ENCODE peak calls at places on chromosomes 5 and 9, in eight cellular contexts. H is foreskin fibroblast, J is left ventricle myocardium inferior, W is right lobe of liver, D is Panc1, C is tibial nerve, A is MCF 10A, E is upper lobe of right lung. U is an unnamed sample.

GRCh38 chr5:44385236-44385940 is 3.8 kb downstream of the FGF10 start:
- DNase-seq in W (no peak), J (no peak), H (no peak), D (no peak), E (no peak), A (peak), C (no peak), U (no peak)

GRCh38 chr9:26034776-26035175 is 356.5 kb upstream of the TUSC1 start:
- DNase-seq in J (no peak), H (no peak), C (no peak), D (no peak), E (no peak), W (no peak), A (no peak), U (peak)

GRCh38 chr9:107020040-107020530 is 157.1 kb downstream of the ZNF462 start:
- DNase-seq in E (no peak), C (no peak), J (no peak), W (no peak), D (no peak), A (peak), H (peak), U (peak)

GRCh38 chr5:138461343-138462125 is 3.7 kb upstream of the EGR1 start:
- DNase-seq in C (no peak), D (no peak), E (peak), A (peak), H (peak), J (no peak), W (no peak), U (peak)

GRCh38 chr9:136690104-136690840 is 3.0 kb upstream of the AGPAT2 start:
- DNase-seq in D (no peak), A (no peak), H (no peak), E (peak), J (peak), W (peak), C (no peak), U (no peak)

GRCh38 chr5:102622244-102622643 is 123.4 kb upstream of the SLCO6A1 start:
- DNase-seq in E (no peak), C (no peak), A (no peak), D (no peak), J (no peak), H (no peak), W (no peak), U (no peak)

GRCh38 chr9:117392992-117393391 is 21.9 kb downstream of the ASTN2 start:
- DNase-seq in H (no peak), W (no peak), J (no peak), C (no peak), E (no peak), A (no peak), D (no peak), U (no peak)

GRCh38 chr9:21334969-21335632 is at the start of gene KLHL9:
- DNase-seq in A (peak), H (peak), J (peak), E (peak), W (peak), C (peak), D (no peak), U (peak)

GRCh38 chr9:137304383-137305059 is 2.5 kb upstream of the NRARP start:
- DNase-seq in W (no peak), J (peak), H (no peak), C (no peak), D (no peak), E (peak), A (no peak), U (no peak)

GRCh38 chr5:1249366-1250280 is 24.4 kb downstream of the SLC6A18 start:
- DNase-seq in E (no peak), J (no peak), H (no peak), D (no peak), A (no peak), C (no peak), W (no peak), U (no peak)

GRCh38 chr9:127794001-127794791 is 8.4 kb downstream of the CDK9 start:
- DNase-seq in D (no peak), C (no peak), J (no peak), W (peak), A (no peak), H (no peak), E (peak), U (no peak)

GRCh38 chr5:43068037-43068436 is 27.9 kb upstream of the ANXA2R start:
- DNase-seq in A (no peak), D (no peak), J (no peak), C (no peak), W (no peak), H (no peak), E (no peak), U (no peak)

GRCh38 chr9:3385871-3386270 is 139.9 kb downstream of the RFX3 start:
- DNase-seq in E (no peak), J (no peak), C (no peak), D (no peak), W (no peak), A (no peak), H (no peak), U (no peak)

GRCh38 chr9:88737876-88738275 is 202.9 kb downstream of the NXNL2 start:
- DNase-seq in J (no peak), D (no peak), C (no peak), H (no peak), W (no peak), A (no peak), E (no peak), U (peak)

GRCh38 chr5:112684121-112684520 is 53.6 kb upstream of the APC start:
- DNase-seq in C (no peak), W (no peak), E (no peak), J (no peak), H (no peak), D (no peak), A (no peak), U (no peak)

GRCh38 chr5:123454236-123454911 is 31.2 kb upstream of the CEP120 start:
- DNase-seq in D (no peak), J (no peak), W (no peak), E (no peak), C (no peak), H (no peak), A (peak), U (peak)

GRCh38 chr9:135792268-135793128 is 90.5 kb downstream of the KCNT1 start:
- DNase-seq in W (no peak), D (no peak), E (no peak), J (no peak), A (no peak), C (no peak), H (no peak), U (no peak)

GRCh38 chr9:124598048-124598447 is 90.8 kb upstream of the NR5A1 start:
- DNase-seq in A (no peak), D (no peak), J (no peak), W (no peak), C (no peak), H (no peak), E (no peak), U (no peak)

GRCh38 chr5:76175821-76176403 is 92.7 kb downstream of the SV2C start:
- DNase-seq in E (no peak), J (no peak), W (no peak), H (no peak), D (no peak), A (no peak), C (no peak), U (no peak)

GRCh38 chr5:160520609-160521391 is 99.1 kb downstream of the PTTG1 start:
- DNase-seq in C (no peak), H (no peak), W (no peak), A (no peak), D (no peak), E (no peak), J (no peak), U (no peak)

GRCh38 chr5:33371660-33372059 is 69.1 kb upstream of the TARS1 start:
- DNase-seq in C (no peak), E (no peak), J (no peak), A (peak), H (peak), W (no peak), D (no peak), U (peak)

GRCh38 chr9:34493972-34494535 is 28.7 kb downstream of the ENHO start:
- DNase-seq in H (peak), D (no peak), E (no peak), A (peak), C (no peak), J (peak), W (no peak), U (peak)

GRCh38 chr9:4984171-4984570 is 901 bp upstream of the JAK2 start:
- DNase-seq in D (no peak), C (no peak), A (no peak), W (no peak), J (no peak), E (no peak), H (peak), U (no peak)

GRCh38 chr5:73222173-73222572 is 49.2 kb downstream of the TMEM174 start:
- DNase-seq in A (no peak), C (no peak), H (no peak), J (no peak), E (no peak), D (no peak), W (no peak), U (no peak)

GRCh38 chr9:136682710-136683109 is 4.5 kb downstream of the AGPAT2 start:
- DNase-seq in W (no peak), J (no peak), D (no peak), E (no peak), C (no peak), A (no peak), H (no peak), U (no peak)

GRCh38 chr9:106954974-106955850 is 92.2 kb downstream of the ZNF462 start:
- DNase-seq in D (no peak), H (no peak), J (no peak), W (no peak), E (no peak), C (no peak), A (no peak), U (no peak)

GRCh38 chr9:93637886-93638285 is 61.5 kb downstream of the PHF2 start:
- DNase-seq in C (no peak), A (no peak), W (no peak), D (no peak), J (no peak), E (no peak), H (no peak), U (no peak)
- TF ChIP-seq CTCF in C (no peak), A (no peak), W (no peak), D (no peak), J (no peak), E (no peak), H (no peak), U (no peak)

DNA sequence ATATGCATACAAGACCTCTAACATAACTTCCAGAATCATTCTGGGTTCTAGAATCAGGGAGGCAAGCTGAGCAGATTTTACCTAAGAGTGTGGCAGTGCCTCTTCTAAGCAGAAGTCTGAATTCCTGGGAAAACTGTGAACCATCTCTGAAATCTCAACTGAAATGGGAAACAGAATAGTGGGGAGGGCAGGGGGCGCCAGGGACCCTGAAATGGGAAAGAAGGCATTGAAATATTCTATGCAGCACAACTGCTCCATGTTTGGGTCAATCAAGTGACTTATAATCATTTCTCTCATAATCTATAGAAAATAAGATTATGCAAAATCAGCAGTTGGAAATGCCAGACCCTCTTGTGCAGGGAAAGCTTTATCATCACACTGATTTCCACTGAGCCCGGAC is 156.1 kb downstream of the EBF1 start:
- DNase-seq in J (no peak), C (no peak), E (no peak), D (no peak), H (no peak), A (no peak), W (no peak), U (no peak)
- TF ChIP-seq CTCF in J (no peak), C (no peak), E (no peak), D (no peak), H (no peak), A (no peak), W (no peak), U (no peak)

DNA sequence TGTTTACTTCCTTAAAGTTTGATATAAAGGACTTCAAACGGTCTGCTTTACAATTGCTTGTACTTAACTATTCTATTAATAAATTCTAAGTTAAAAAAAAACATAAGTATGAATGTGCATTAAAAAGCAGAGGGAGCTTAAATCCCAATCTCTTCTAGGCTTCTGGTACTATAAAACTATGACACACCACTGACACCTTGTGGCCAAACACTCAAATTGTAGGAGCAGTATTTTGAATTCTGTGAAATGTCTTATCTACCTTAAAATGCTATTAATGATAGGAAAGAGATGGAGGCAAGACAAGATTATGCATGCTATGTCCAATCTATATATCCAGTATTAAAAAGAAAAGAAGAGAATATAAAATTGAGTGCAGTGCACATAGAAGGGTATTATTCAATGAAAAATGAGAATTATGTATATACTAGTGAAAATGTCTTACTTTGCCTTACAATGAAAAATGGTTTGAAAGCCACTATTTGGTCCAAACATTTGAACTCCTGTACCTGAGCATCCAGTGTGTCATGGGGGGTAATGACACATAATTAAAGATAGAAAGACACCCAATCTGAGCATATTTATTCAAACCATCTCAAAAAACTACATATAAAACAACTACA is 87.6 kb downstream of the ERP44 start:
- DNase-seq in C (no peak), W (no peak), D (no peak), H (peak), J (no peak), E (no peak), A (peak), U (peak)
- TF ChIP-seq CTCF in C (no peak), W (peak), D (peak), H (peak), J (peak), E (peak), A (peak), U (peak)

DNA sequence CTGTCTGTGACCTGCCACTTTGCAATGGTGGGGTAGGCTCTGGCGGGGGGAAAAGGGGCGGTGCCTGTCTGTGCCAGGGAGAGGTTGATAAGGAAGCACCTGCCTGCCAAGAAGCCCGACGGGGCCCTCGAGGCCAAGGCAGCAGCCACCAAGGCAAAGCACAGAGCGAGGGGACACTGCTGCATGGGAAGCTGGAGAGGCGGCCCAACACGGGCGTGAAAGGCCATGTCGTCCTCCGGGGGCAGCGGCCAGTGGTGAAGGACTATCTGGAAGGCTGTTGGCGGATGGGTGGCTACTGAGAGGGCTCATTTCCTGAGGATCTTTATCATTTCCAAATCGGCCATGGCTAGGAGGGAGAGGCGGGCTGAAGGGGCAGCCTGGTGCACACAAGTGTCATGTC is 66.4 kb downstream of the OTULIN start:
- DNase-seq in W (no peak), J (no peak), C (no peak), A (no peak), E (no peak), H (no peak), D (no peak), U (no peak)
- TF ChIP-seq CTCF in W (no peak), J (no peak), C (no peak), A (no peak), E (no peak), H (no peak), D (no peak), U (no peak)

DNA sequence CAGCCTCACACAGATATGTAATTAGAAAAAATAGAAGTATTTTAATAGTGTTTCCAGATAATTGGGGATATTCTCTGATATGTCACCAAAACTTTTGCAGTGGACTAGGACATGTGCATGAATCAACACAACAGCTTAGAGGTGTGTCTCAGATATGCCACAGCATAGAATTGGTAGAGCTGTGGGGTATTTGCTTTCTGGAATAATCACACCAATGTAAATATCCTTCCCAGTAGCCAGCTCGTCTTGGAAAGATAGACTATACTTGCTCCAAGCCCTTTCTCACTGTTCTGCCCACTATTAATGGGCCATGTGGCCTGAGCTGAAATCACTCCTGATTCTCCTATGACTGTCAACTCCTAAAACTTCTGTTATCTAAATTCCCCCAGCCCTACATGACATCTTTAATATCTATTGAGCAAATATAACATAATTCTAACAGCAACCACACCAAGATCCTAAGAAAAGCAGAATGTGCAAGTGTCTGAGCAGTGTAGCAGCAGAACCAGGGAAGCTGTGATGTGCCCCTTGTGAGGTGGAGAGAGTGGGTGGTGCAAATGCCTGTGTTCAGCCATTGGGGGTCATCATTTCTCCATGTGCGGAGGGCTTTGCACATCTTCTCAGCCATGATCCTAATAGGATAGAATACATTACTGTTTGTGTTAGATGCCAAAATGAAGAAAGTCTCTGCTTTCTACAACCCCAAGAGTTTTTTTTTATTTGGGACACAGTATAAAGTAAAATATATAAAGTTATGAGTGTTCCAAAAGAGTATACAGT is 65.0 kb downstream of the MELK start:
- DNase-seq in H (no peak), A (no peak), E (no peak), W (no peak), D (no peak), J (no peak), C (no peak), U (peak)
- TF ChIP-seq CTCF in H (no peak), A (no peak), E (no peak), W (no peak), D (no peak), J (no peak), C (no peak), U (no peak)

GRCh38 chr5:140802781-140803271 is 2.0 kb downstream of the PCDHA3 start:
- DNase-seq in J (no peak), A (no peak), E (no peak), W (peak), H (no peak), D (no peak), C (no peak), U (no peak)

GRCh38 chr5:140796718-140797095 is 2.1 kb downstream of the PCDHA2 start:
- DNase-seq in C (no peak), A (no peak), D (no peak), E (no peak), J (no peak), W (no peak), H (no peak), U (no peak)

GRCh38 chr5:140806834-140807775 is at the start of gene PCDHA4:
- DNase-seq in H (no peak), D (no peak), C (no peak), W (no peak), J (no peak), A (peak), E (peak), U (peak)

GRCh38 chr5:140800816-140801493 is at the start of gene PCDHA3:
- DNase-seq in H (no peak), W (no peak), D (no peak), J (no peak), C (no peak), A (no peak), E (no peak), U (peak)

DNA sequence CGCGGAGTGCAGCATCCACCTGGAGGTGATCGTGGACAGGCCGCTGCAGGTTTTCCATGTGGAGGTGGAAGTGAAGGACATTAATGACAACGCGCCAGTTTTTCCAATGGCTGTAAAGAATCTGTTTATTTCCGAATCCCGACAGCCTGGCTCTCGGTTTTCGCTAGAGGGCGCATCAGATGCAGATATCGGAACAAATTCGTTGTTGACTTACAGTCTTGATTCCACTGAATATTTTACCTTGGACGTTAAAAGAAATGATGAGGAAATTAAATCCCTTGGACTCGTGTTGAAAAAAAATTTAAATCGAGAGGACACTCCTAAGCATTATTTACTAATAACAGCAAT is 611 bp downstream of the PCDHA3 start:
- DNase-seq in H (no peak), E (no peak), J (no peak), W (no peak), A (no peak), C (no peak), D (no peak), U (no peak)
- TF ChIP-seq CTCF in H (no peak), E (peak), J (peak), W (no peak), A (no peak), C (peak), D (no peak), U (no peak)